ENCODE peak calls at places on chromosome 17, in seven cellular contexts. I, A, Q, V, P, Y and N are unnamed samples. For H3K4me1, the result is how much of the 10 kb centered on the place peaks cover.

GRCh38 chr17:2704031-2704889 is 7.3 kb downstream of the CLUH start:
- DNase-seq in I (no peak), Q (no peak), A (no peak), P (peak), V (no peak), Y (no peak), N (no peak)

GRCh38 chr17:60704170-60704569 is 26.5 kb downstream of the BCAS3 start:
- DNase-seq in A (no peak), V (no peak), P (no peak), Q (no peak), I (no peak), Y (no peak), N (no peak)

GRCh38 chr17:58336456-58337094 is 8.0 kb upstream of the TSPOAP1 start:
- DNase-seq in Y (no peak), P (peak), V (no peak), A (no peak), Q (no peak), I (no peak), N (no peak)

GRCh38 chr17:78991906-78992532 is 12.3 kb upstream of the LGALS3BP start:
- DNase-seq in I (no peak), Q (no peak), V (peak), A (no peak), P (no peak), Y (no peak), N (no peak)

GRCh38 chr17:21278304-21279197 is 6.0 kb upstream of the MAP2K3 start:
- DNase-seq in P (no peak), Y (no peak), V (no peak), Q (no peak), A (no peak), I (peak), N (no peak)

GRCh38 chr17:62871291-62871690 is 63.2 kb upstream of the MARCHF10 start:
- DNase-seq in P (no peak), Q (no peak), Y (no peak), V (no peak), I (no peak), A (no peak), N (no peak)

GRCh38 chr17:64355536-64356303 is 34.9 kb downstream of the PECAM1 start:
- DNase-seq in A (no peak), Q (no peak), I (no peak), Y (no peak), V (no peak), P (no peak), N (no peak)

GRCh38 chr17:2854662-2855061 is 58.4 kb downstream of the RAP1GAP2 start:
- DNase-seq in P (peak), A (no peak), Y (no peak), Q (no peak), I (no peak), V (peak), N (peak)

GRCh38 chr17:83154311-83155127 is 75.1 kb downstream of the METRNL start:
- DNase-seq in I (no peak), V (no peak), A (no peak), P (no peak), Q (peak), Y (no peak), N (no peak)

GRCh38 chr17:68204736-68205135 is 43.1 kb upstream of the AMZ2 start:
- DNase-seq in Q (no peak), P (no peak), V (peak), I (peak), Y (no peak), A (no peak), N (no peak)

GRCh38 chr17:2347805-2348685 is 10.7 kb downstream of the SGSM2 start:
- DNase-seq in Q (no peak), V (no peak), Y (no peak), I (no peak), A (peak), P (peak), N (peak)

GRCh38 chr17:32461853-32462617 is 17.7 kb downstream of the PSMD11 start:
- DNase-seq in P (no peak), Q (no peak), Y (no peak), I (peak), V (no peak), A (peak), N (peak)

GRCh38 chr17:9768381-9768934 is 22.9 kb downstream of the DHRS7C start:
- DNase-seq in P (no peak), A (peak), Q (no peak), V (no peak), I (no peak), Y (no peak), N (peak)

GRCh38 chr17:61402978-61403845 is 3.6 kb downstream of the TBX2 start:
- DNase-seq in I (no peak), P (peak), Q (no peak), Y (no peak), A (peak), V (no peak), N (no peak)

GRCh38 chr17:19508327-19508867 is 25.3 kb upstream of the SLC47A1 start:
- DNase-seq in Q (no peak), P (peak), A (no peak), V (peak), I (peak), Y (no peak), N (no peak)

GRCh38 chr17:40551874-40552768 is 13.2 kb downstream of the CCR7 start:
- DNase-seq in V (no peak), P (peak), A (no peak), Q (peak), I (peak), Y (no peak), N (no peak)

GRCh38 chr17:41769346-41769862 is 17.1 kb downstream of the JUP start:
- DNase-seq in Y (no peak), V (no peak), P (no peak), Q (no peak), I (no peak), A (no peak), N (no peak)

GRCh38 chr17:58760248-58760647 is 4.6 kb downstream of the PPM1E start:
- DNase-seq in V (no peak), P (no peak), A (no peak), I (no peak), Q (no peak), Y (no peak), N (no peak)

GRCh38 chr17:45127583-45128300 is 4.6 kb downstream of the PLCD3 start:
- DNase-seq in V (peak), A (peak), Q (peak), P (peak), I (no peak), Y (no peak), N (peak)

GRCh38 chr17:80862341-80862969 is 129.2 kb upstream of the CHMP6 start:
- DNase-seq in Y (no peak), P (peak), Q (no peak), I (no peak), A (no peak), V (no peak), N (no peak)

GRCh38 chr17:80860703-80861359 is 130.8 kb upstream of the CHMP6 start:
- DNase-seq in Q (no peak), Y (no peak), P (no peak), A (no peak), V (no peak), I (no peak), N (no peak)

GRCh38 chr17:80861360-80861861 is 130.2 kb upstream of the CHMP6 start:
- DNase-seq in Q (no peak), A (no peak), I (no peak), P (no peak), Y (no peak), V (no peak), N (no peak)

GRCh38 chr17:80862978-80863377 is 128.7 kb upstream of the CHMP6 start:
- DNase-seq in Q (no peak), I (no peak), A (no peak), P (no peak), Y (no peak), V (no peak), N (no peak)

GRCh38 chr17:80861892-80862291 is 129.7 kb upstream of the CHMP6 start:
- DNase-seq in A (peak), I (peak), Y (no peak), P (no peak), Q (no peak), V (no peak), N (peak)
- TF ChIP-seq CTCF in A (peak), I (peak), Y (peak), P (peak), Q (no peak), V (no peak), N (peak)

DNA sequence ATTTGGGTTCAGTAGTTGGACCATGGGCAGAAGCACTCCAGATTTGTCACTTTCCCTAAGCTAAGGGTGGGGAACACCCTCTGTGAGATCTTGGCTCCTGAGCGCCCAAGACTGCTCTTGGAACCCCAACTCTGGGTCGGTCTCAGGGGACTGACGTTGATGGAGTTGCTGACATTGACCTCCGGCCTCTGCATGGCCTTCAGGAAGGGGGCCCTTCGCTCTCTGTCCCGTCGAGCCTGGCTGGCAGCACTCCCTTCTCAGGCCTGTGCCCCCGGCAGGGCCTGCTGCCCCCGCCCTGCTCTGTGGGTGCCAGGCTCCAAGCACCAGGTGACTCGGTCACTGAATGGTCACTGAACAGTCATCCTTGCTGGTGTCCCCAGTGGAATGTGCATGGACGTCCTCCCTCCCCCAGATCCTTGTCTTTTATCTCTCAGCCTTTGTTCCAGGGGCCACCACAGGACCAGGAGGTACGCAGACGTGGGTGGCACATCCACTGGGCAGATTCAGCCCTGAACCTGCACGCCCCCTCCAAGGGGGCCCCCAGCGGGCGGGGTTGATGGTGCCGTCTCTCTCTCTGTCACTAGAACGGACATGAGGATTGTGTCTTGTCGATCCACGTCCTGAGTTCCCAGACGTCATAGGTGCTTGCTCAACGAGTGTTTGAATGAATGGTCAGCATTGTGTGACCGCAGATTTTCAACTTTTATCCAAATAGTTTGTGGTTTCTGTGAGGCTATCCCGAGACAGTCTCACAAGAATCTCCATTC is 314.5 kb downstream of the SEC14L1 start:
- DNase-seq in V (peak), I (no peak), Y (no peak), A (no peak), Q (no peak), P (no peak), N (no peak)
- H3K4me1 ChIP-seq in V (half or more), I (half or more), Y (under half), A (half or more), Q (under half), P (under half), N (under half)

GRCh38 chr17:56305017-56305416 is 151.7 kb downstream of the ANKFN1 start:
- DNase-seq in I (no peak), A (no peak), V (no peak), Q (no peak), P (no peak), Y (no peak), N (no peak)
- TF ChIP-seq CTCF in I (no peak), A (no peak), V (no peak), Q (no peak), P (no peak), Y (no peak), N (peak)

GRCh38 chr17:74433421-74434121 is 1.7 kb downstream of the GPRC5C start:
- DNase-seq in I (no peak), Y (no peak), A (peak), V (no peak), Q (no peak), P (peak), N (no peak)

GRCh38 chr17:74435775-74436359 is 4.0 kb downstream of the GPRC5C start:
- DNase-seq in Q (no peak), I (no peak), P (no peak), Y (no peak), A (no peak), V (no peak), N (no peak)

GRCh38 chr17:74441537-74441936 is 9.6 kb downstream of the GPRC5C start:
- DNase-seq in I (no peak), Q (no peak), A (no peak), V (no peak), P (no peak), Y (no peak), N (no peak)

GRCh38 chr17:74439691-74440567 is 8.0 kb downstream of the GPRC5C start:
- DNase-seq in V (no peak), Q (no peak), A (no peak), Y (no peak), P (no peak), I (no peak), N (no peak)

DNA sequence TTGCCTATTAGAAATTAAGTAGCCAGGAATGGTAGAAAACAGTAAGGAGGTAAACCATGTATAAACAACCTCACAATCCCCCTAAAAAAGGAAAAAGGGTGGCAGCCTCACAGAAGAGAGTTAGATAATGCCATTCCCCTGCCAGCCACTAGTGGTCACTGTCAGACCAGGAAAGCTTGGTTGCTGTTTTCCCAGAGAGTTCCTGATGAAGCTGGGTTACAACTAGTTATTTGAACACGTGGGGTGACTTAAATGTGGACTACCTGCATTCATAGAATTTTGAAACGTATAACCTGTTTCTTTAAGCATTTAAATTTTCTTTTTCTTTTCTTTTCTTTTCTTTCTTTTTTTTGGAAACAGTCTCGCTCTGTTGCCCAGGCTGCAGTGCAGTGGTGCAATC is 5.8 kb downstream of the GPRC5C start:
- DNase-seq in Y (no peak), P (no peak), I (no peak), Q (no peak), A (no peak), V (no peak), N (no peak)
- H3K4me1 ChIP-seq in Y (under half), P (under half), I (under half), Q (under half), A (under half), V (under half), N (under half)